ENCODE peak calls at places on chromosomes 2 and 18, in seven cellular contexts. One of them, this sample, is unnamed.

GRCh38 chr2:2698182-2699116 is 367.4 kb upstream of the MYT1L start:
- DNase-seq in HS-5: no peak
- DNase-seq in activated CD4-positive, CD25-positive, alpha-beta regulatory T cell: no peak
- DNase-seq in activated CD8-positive, alpha-beta memory T cell treated with anti-CD3 and anti-CD28 coated beads for 1 hour: no peak
- DNase-seq in posterior cingulate gyrus: no peak
- DNase-seq in EL: no peak
- DNase-seq in midbrain: no peak
- DNase-seq in this sample: peak; percentile 1

GRCh38 chr2:232342635-232343565 is 35.7 kb upstream of the ALPP start:
- DNase-seq in HS-5: no peak
- DNase-seq in activated CD4-positive, CD25-positive, alpha-beta regulatory T cell: no peak
- DNase-seq in activated CD8-positive, alpha-beta memory T cell treated with anti-CD3 and anti-CD28 coated beads for 1 hour: no peak
- DNase-seq in posterior cingulate gyrus: no peak
- DNase-seq in EL: no peak
- DNase-seq in midbrain: no peak
- DNase-seq in this sample: no peak

GRCh38 chr18:45651269-45651668 is 36.0 kb downstream of the SLC14A2 start:
- DNase-seq in HS-5: no peak
- DNase-seq in activated CD4-positive, CD25-positive, alpha-beta regulatory T cell: no peak
- DNase-seq in activated CD8-positive, alpha-beta memory T cell treated with anti-CD3 and anti-CD28 coated beads for 1 hour: no peak
- DNase-seq in posterior cingulate gyrus: no peak
- DNase-seq in EL: no peak
- DNase-seq in midbrain: no peak
- DNase-seq in this sample: no peak

GRCh38 chr2:156532989-156533388 is 96.8 kb downstream of the GPD2 start:
- DNase-seq in HS-5: no peak
- DNase-seq in activated CD4-positive, CD25-positive, alpha-beta regulatory T cell: no peak
- DNase-seq in activated CD8-positive, alpha-beta memory T cell treated with anti-CD3 and anti-CD28 coated beads for 1 hour: no peak
- DNase-seq in posterior cingulate gyrus: no peak
- DNase-seq in EL: no peak
- DNase-seq in midbrain: no peak
- DNase-seq in this sample: no peak

GRCh38 chr18:11387880-11388279 is 221.5 kb upstream of the SLC35G4 start:
- DNase-seq in HS-5: no peak
- DNase-seq in activated CD4-positive, CD25-positive, alpha-beta regulatory T cell: no peak
- DNase-seq in activated CD8-positive, alpha-beta memory T cell treated with anti-CD3 and anti-CD28 coated beads for 1 hour: no peak
- DNase-seq in posterior cingulate gyrus: peak; percentile 52
- DNase-seq in EL: peak; percentile 64
- DNase-seq in midbrain: peak; percentile 16
- DNase-seq in this sample: peak; percentile 18

GRCh38 chr2:228417526-228417925 is 236.0 kb upstream of the SPHKAP start:
- DNase-seq in HS-5: no peak
- DNase-seq in activated CD4-positive, CD25-positive, alpha-beta regulatory T cell: no peak
- DNase-seq in activated CD8-positive, alpha-beta memory T cell treated with anti-CD3 and anti-CD28 coated beads for 1 hour: no peak
- DNase-seq in posterior cingulate gyrus: no peak
- DNase-seq in EL: peak; percentile 18
- DNase-seq in midbrain: no peak
- DNase-seq in this sample: peak; percentile 2

GRCh38 chr2:119809329-119810038 is 49.8 kb downstream of the PTPN4 start:
- DNase-seq in HS-5: no peak
- DNase-seq in activated CD4-positive, CD25-positive, alpha-beta regulatory T cell: no peak
- DNase-seq in activated CD8-positive, alpha-beta memory T cell treated with anti-CD3 and anti-CD28 coated beads for 1 hour: no peak
- DNase-seq in posterior cingulate gyrus: no peak
- DNase-seq in EL: peak; percentile 67
- DNase-seq in midbrain: no peak
- DNase-seq in this sample: peak; percentile 94

GRCh38 chr2:70527447-70528080 is 26.1 kb downstream of the TGFA start:
- DNase-seq in HS-5: no peak
- DNase-seq in activated CD4-positive, CD25-positive, alpha-beta regulatory T cell: no peak
- DNase-seq in activated CD8-positive, alpha-beta memory T cell treated with anti-CD3 and anti-CD28 coated beads for 1 hour: no peak
- DNase-seq in posterior cingulate gyrus: no peak
- DNase-seq in EL: no peak
- DNase-seq in midbrain: no peak
- DNase-seq in this sample: no peak

GRCh38 chr2:43222472-43223146 is 3.8 kb downstream of the ZFP36L2 start:
- DNase-seq in HS-5: no peak
- DNase-seq in activated CD4-positive, CD25-positive, alpha-beta regulatory T cell: no peak
- DNase-seq in activated CD8-positive, alpha-beta memory T cell treated with anti-CD3 and anti-CD28 coated beads for 1 hour: no peak
- DNase-seq in posterior cingulate gyrus: no peak
- DNase-seq in EL: peak; percentile 32
- DNase-seq in midbrain: peak; percentile 50
- DNase-seq in this sample: peak; percentile 50

GRCh38 chr2:238239552-238239871 is 326 bp downstream of the HES6 start:
- DNase-seq in HS-5: no peak
- DNase-seq in activated CD4-positive, CD25-positive, alpha-beta regulatory T cell: no peak
- DNase-seq in activated CD8-positive, alpha-beta memory T cell treated with anti-CD3 and anti-CD28 coated beads for 1 hour: no peak
- DNase-seq in posterior cingulate gyrus: no peak
- DNase-seq in EL: no peak
- DNase-seq in midbrain: no peak
- DNase-seq in this sample: no peak

GRCh38 chr2:233088598-233089345 is 28.6 kb downstream of the INPP5D start:
- DNase-seq in HS-5: no peak
- DNase-seq in activated CD4-positive, CD25-positive, alpha-beta regulatory T cell: no peak
- DNase-seq in activated CD8-positive, alpha-beta memory T cell treated with anti-CD3 and anti-CD28 coated beads for 1 hour: no peak
- DNase-seq in posterior cingulate gyrus: no peak
- DNase-seq in EL: no peak
- DNase-seq in midbrain: no peak
- DNase-seq in this sample: no peak

GRCh38 chr2:54722641-54723299 is 692 bp upstream of the EML6 start:
- DNase-seq in HS-5: peak; percentile 53
- DNase-seq in activated CD4-positive, CD25-positive, alpha-beta regulatory T cell: no peak
- DNase-seq in activated CD8-positive, alpha-beta memory T cell treated with anti-CD3 and anti-CD28 coated beads for 1 hour: no peak
- DNase-seq in posterior cingulate gyrus: no peak
- DNase-seq in EL: peak; percentile 44
- DNase-seq in midbrain: no peak
- DNase-seq in this sample: peak; percentile 65

GRCh38 chr2:158702740-158703139 is 92.4 kb upstream of the DAPL1 start:
- DNase-seq in HS-5: no peak
- DNase-seq in activated CD4-positive, CD25-positive, alpha-beta regulatory T cell: no peak
- DNase-seq in activated CD8-positive, alpha-beta memory T cell treated with anti-CD3 and anti-CD28 coated beads for 1 hour: no peak
- DNase-seq in posterior cingulate gyrus: no peak
- DNase-seq in EL: no peak
- DNase-seq in midbrain: no peak
- DNase-seq in this sample: no peak

GRCh38 chr18:26091047-26091630 is 726 bp upstream of the SS18 start:
- DNase-seq in HS-5: peak; percentile 65
- DNase-seq in activated CD4-positive, CD25-positive, alpha-beta regulatory T cell: peak; percentile 43
- DNase-seq in activated CD8-positive, alpha-beta memory T cell treated with anti-CD3 and anti-CD28 coated beads for 1 hour: no peak
- DNase-seq in posterior cingulate gyrus: peak; percentile 40
- DNase-seq in EL: no peak
- DNase-seq in midbrain: no peak
- DNase-seq in this sample: no peak

GRCh38 chr2:240906141-240906910 is at the start of gene CROCC2:
- DNase-seq in HS-5: no peak
- DNase-seq in activated CD4-positive, CD25-positive, alpha-beta regulatory T cell: no peak
- DNase-seq in activated CD8-positive, alpha-beta memory T cell treated with anti-CD3 and anti-CD28 coated beads for 1 hour: no peak
- DNase-seq in posterior cingulate gyrus: no peak
- DNase-seq in EL: no peak
- DNase-seq in midbrain: no peak
- DNase-seq in this sample: no peak

GRCh38 chr2:236073867-236074655 is 94.1 kb downstream of the GBX2 start:
- DNase-seq in HS-5: no peak
- DNase-seq in activated CD4-positive, CD25-positive, alpha-beta regulatory T cell: no peak
- DNase-seq in activated CD8-positive, alpha-beta memory T cell treated with anti-CD3 and anti-CD28 coated beads for 1 hour: no peak
- DNase-seq in posterior cingulate gyrus: no peak
- DNase-seq in EL: no peak
- DNase-seq in midbrain: no peak
- DNase-seq in this sample: no peak

GRCh38 chr2:239476757-239477565 is 76.1 kb upstream of the HDAC4 start:
- DNase-seq in HS-5: no peak
- DNase-seq in activated CD4-positive, CD25-positive, alpha-beta regulatory T cell: no peak
- DNase-seq in activated CD8-positive, alpha-beta memory T cell treated with anti-CD3 and anti-CD28 coated beads for 1 hour: no peak
- DNase-seq in posterior cingulate gyrus: no peak
- DNase-seq in EL: no peak
- DNase-seq in midbrain: no peak
- DNase-seq in this sample: no peak

GRCh38 chr2:40416486-40416885 is 35.4 kb downstream of the SLC8A1 start:
- DNase-seq in HS-5: no peak
- DNase-seq in activated CD4-positive, CD25-positive, alpha-beta regulatory T cell: no peak
- DNase-seq in activated CD8-positive, alpha-beta memory T cell treated with anti-CD3 and anti-CD28 coated beads for 1 hour: no peak
- DNase-seq in posterior cingulate gyrus: no peak
- DNase-seq in EL: peak; percentile 45
- DNase-seq in midbrain: no peak
- DNase-seq in this sample: peak; percentile 46

GRCh38 chr2:112615051-112615450 is 30.6 kb downstream of the CHCHD5 start:
- DNase-seq in HS-5: no peak
- DNase-seq in activated CD4-positive, CD25-positive, alpha-beta regulatory T cell: no peak
- DNase-seq in activated CD8-positive, alpha-beta memory T cell treated with anti-CD3 and anti-CD28 coated beads for 1 hour: no peak
- DNase-seq in posterior cingulate gyrus: no peak
- DNase-seq in EL: no peak
- DNase-seq in midbrain: no peak
- DNase-seq in this sample: no peak

GRCh38 chr2:70966681-70967080 is 11.7 kb upstream of the ANKRD53 start:
- DNase-seq in HS-5: no peak
- DNase-seq in activated CD4-positive, CD25-positive, alpha-beta regulatory T cell: no peak
- DNase-seq in activated CD8-positive, alpha-beta memory T cell treated with anti-CD3 and anti-CD28 coated beads for 1 hour: no peak
- DNase-seq in posterior cingulate gyrus: peak; percentile 4
- DNase-seq in EL: no peak
- DNase-seq in midbrain: no peak
- DNase-seq in this sample: no peak

GRCh38 chr2:172438064-172438421 is 10.7 kb downstream of the ITGA6 start:
- DNase-seq in HS-5: no peak
- DNase-seq in activated CD4-positive, CD25-positive, alpha-beta regulatory T cell: no peak
- DNase-seq in activated CD8-positive, alpha-beta memory T cell treated with anti-CD3 and anti-CD28 coated beads for 1 hour: no peak
- DNase-seq in posterior cingulate gyrus: no peak
- DNase-seq in EL: no peak
- DNase-seq in midbrain: no peak
- DNase-seq in this sample: peak; percentile 33

GRCh38 chr2:239251971-239252370 is 148.8 kb downstream of the HDAC4 start:
- DNase-seq in HS-5: no peak
- DNase-seq in activated CD4-positive, CD25-positive, alpha-beta regulatory T cell: no peak
- DNase-seq in activated CD8-positive, alpha-beta memory T cell treated with anti-CD3 and anti-CD28 coated beads for 1 hour: no peak
- DNase-seq in posterior cingulate gyrus: no peak
- DNase-seq in EL: no peak
- DNase-seq in midbrain: no peak
- DNase-seq in this sample: no peak

GRCh38 chr2:147223119-147223518 is 621.7 kb upstream of the ACVR2A start:
- DNase-seq in HS-5: no peak
- DNase-seq in activated CD4-positive, CD25-positive, alpha-beta regulatory T cell: no peak
- DNase-seq in activated CD8-positive, alpha-beta memory T cell treated with anti-CD3 and anti-CD28 coated beads for 1 hour: no peak
- DNase-seq in posterior cingulate gyrus: no peak
- DNase-seq in EL: no peak
- DNase-seq in midbrain: no peak
- DNase-seq in this sample: no peak

This sample was measured in iris pigment epithelial cell.